ENCODE peak calls at places on chromosomes 6 and 20, in nine cellular contexts. F is neural progenitor cell, Q is adrenal gland, J is fibroblast of mammary gland, I is suprapubic skin, P is lower lobe of right lung, U is BE2C, N is breast epithelium, B is uterus. M is an unnamed sample.
A peak's percentile ranks its signal among the peaks of the same experiment; 100 is the strongest.

GRCh38 chr20:46990811-46991567 is 96.3 kb downstream of the EYA2 start:
- DNase-seq in U (no peak), B (no peak), I (no peak), F (no peak), P (no peak), Q (no peak), N (peak; percentile 62), J (no peak), M (no peak)

GRCh38 chr6:21051777-21052176 is 517.5 kb downstream of the CDKAL1 start:
- DNase-seq in J (no peak), Q (no peak), P (no peak), U (no peak), N (no peak), I (no peak), B (no peak), F (no peak), M (no peak)

GRCh38 chr20:3405696-3406358 is 1.6 kb downstream of the DNAAF9 start:
- DNase-seq in B (no peak), F (no peak), Q (no peak), J (peak; percentile 6), P (no peak), N (no peak), U (no peak), I (no peak), M (no peak)

GRCh38 chr6:46302816-46303215 is 132.0 kb upstream of the ENPP5 start:
- DNase-seq in Q (no peak), J (no peak), N (no peak), F (no peak), I (no peak), B (no peak), P (no peak), U (no peak), M (no peak)

GRCh38 chr6:85360794-85361642 is 88.9 kb upstream of the NT5E start:
- DNase-seq in I (no peak), U (no peak), F (no peak), Q (peak; percentile 53), B (peak; percentile 34), N (peak; percentile 22), P (no peak), J (peak; percentile 99), M (peak; percentile 97)

GRCh38 chr6:111590209-111590955 is 15.3 kb downstream of the TRAF3IP2 start:
- DNase-seq in B (no peak), J (peak; percentile 53), N (no peak), P (no peak), U (no peak), I (no peak), F (no peak), Q (no peak), M (no peak)

GRCh38 chr20:41524980-41525613 is 93.1 kb downstream of the CHD6 start:
- DNase-seq in J (peak; percentile 76), P (peak; percentile 78), I (peak; percentile 74), U (peak; percentile 50), B (peak; percentile 49), F (peak; percentile 29), N (peak; percentile 80), Q (peak; percentile 90), M (peak; percentile 29)

GRCh38 chr6:36853325-36853724 is 14.1 kb upstream of the CPNE5 start:
- DNase-seq in N (peak; percentile 78), F (no peak), B (peak; percentile 68), Q (peak; percentile 73), I (peak; percentile 60), J (peak; percentile 91), P (no peak), U (no peak), M (peak; percentile 92)

GRCh38 chr6:109867009-109867969 is 110.8 kb upstream of the GPR6 start:
- DNase-seq in N (peak; percentile 33), P (no peak), I (no peak), F (no peak), B (peak; percentile 77), Q (peak; percentile 83), U (peak; percentile 56), J (peak; percentile 49), M (no peak)

GRCh38 chr6:130827247-130828149 is at the start of gene SMLR1:
- DNase-seq in F (no peak), P (no peak), I (no peak), N (no peak), B (no peak), Q (peak; percentile 57), J (no peak), U (no peak), M (no peak)

GRCh38 chr6:130824978-130825694 is 2.1 kb upstream of the SMLR1 start:
- DNase-seq in F (no peak), I (no peak), B (no peak), U (no peak), N (no peak), J (no peak), Q (no peak), P (no peak), M (no peak)

GRCh38 chr6:130826442-130827246 is 562 bp upstream of the SMLR1 start:
- DNase-seq in B (no peak), N (no peak), Q (no peak), I (no peak), J (no peak), P (no peak), U (no peak), F (no peak), M (no peak)

GRCh38 chr6:130822736-130823135 is 4.5 kb upstream of the SMLR1 start:
- DNase-seq in N (no peak), I (no peak), J (no peak), Q (no peak), U (no peak), F (no peak), B (no peak), P (no peak), M (no peak)

DNA sequence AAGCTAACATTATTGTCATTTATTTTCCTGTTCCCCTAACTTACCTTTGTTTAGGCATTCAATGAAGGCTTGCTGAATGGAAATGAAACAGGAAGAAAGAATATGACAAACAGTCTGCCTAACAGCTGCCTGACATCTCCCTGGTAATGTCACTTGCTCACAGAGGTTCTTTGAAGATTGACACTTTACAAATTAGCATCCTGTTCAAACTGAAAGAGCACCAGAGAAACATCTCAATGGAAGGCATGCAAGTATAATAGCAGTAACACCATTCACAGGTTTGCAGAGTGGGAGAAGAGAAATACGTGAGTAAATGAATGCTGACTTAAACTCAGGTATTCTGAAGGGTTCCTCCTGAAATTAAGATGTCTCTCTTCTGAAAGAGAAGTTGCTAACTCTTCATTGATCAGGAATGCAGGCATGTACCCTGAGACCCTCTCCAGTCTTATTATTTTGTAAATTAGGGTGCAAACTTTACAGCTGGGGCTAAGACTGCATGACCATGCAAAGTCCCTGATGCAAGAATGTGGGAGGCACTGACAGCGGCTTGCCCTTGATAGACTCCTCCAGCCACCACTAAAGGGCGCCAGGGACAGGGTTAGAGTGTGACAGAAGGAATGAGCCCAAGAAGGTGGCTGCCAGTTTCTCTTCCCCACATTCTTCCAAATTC is 1.3 kb upstream of the SMLR1 start:
- DNase-seq in N (no peak), Q (no peak), U (no peak), P (no peak), F (no peak), J (no peak), B (no peak), I (no peak), M (no peak)
- TF ChIP-seq CTCF in N (no peak), Q (no peak), U (no peak), P (no peak), F (no peak), J (no peak), B (no peak), I (no peak), M (no peak)

DNA sequence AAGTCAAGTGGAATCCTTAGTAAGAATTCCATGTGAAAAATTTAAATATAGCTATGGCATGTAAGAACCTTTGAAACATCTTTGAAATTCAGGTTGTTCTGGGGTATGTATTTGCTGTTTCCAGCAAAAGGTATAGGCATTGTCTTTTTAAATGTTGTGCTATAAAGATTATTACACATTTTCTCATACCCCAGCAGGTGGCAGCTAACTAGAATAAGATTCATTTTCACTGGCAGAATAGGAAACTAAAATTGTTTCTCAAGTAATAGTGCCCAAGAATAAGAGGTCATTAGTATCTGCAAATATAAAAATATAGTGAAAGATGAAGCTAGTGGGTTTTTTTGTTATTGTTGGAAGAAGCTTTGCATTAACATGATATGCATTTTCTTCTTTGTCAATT is 1.8 kb downstream of the GRIK2 start:
- DNase-seq in B (no peak), N (no peak), I (no peak), P (no peak), F (no peak), Q (no peak), U (no peak), J (no peak), M (peak; percentile 28)
- TF ChIP-seq CTCF in B (no peak), N (no peak), I (no peak), P (no peak), F (no peak), Q (no peak), U (peak; percentile 34), J (peak; percentile 21), M (peak; percentile 73)

GRCh38 chr20:44642203-44643153 is 9.0 kb downstream of the ADA start:
- DNase-seq in J (peak; percentile 90), Q (peak; percentile 89), N (peak; percentile 43), U (peak; percentile 65), B (peak; percentile 62), I (no peak), P (peak; percentile 70), F (peak; percentile 29), M (peak; percentile 84)
- TF ChIP-seq CTCF in J (no peak), Q (no peak), N (no peak), U (no peak), B (no peak), I (no peak), P (no peak), F (no peak), M (no peak)

GRCh38 chr6:3328796-3329195 is 70.0 kb downstream of the PSMG4 start:
- DNase-seq in Q (no peak), P (no peak), B (no peak), F (no peak), N (no peak), J (no peak), U (no peak), I (no peak), M (no peak)

GRCh38 chr6:3331498-3331897 is 72.8 kb downstream of the PSMG4 start:
- DNase-seq in U (no peak), I (no peak), F (no peak), Q (no peak), B (no peak), J (no peak), P (no peak), N (no peak), M (no peak)

GRCh38 chr6:3329491-3330051 is 70.8 kb downstream of the PSMG4 start:
- DNase-seq in P (no peak), F (no peak), B (no peak), U (no peak), N (peak; percentile 42), Q (no peak), I (no peak), J (no peak), M (no peak)

GRCh38 chr6:3331948-3332347 is 73.2 kb downstream of the PSMG4 start:
- DNase-seq in N (no peak), B (no peak), F (no peak), U (no peak), Q (no peak), I (no peak), P (no peak), J (no peak), M (no peak)

DNA sequence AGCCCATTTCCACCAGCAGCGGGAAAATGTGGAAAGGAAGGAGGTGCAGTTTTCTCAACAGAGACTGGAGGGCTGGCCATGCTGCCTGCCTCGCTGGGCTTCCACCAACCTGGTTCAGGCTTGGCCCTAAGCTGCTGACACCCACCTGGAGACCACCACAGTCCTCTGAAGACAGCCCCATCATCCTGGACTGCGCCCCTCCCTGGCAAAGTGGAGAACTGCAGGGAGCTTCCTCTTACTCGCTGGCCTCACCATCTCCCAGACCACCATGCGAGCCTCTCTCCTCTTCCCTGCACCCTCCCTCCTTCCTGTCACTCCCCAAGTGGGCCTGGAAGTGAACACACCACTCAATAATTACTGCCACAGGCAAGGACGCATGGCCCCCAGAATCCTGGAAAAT is 71.5 kb downstream of the PSMG4 start:
- DNase-seq in N (no peak), I (no peak), Q (no peak), B (no peak), U (no peak), P (no peak), J (no peak), F (no peak), M (no peak)
- TF ChIP-seq CTCF in N (no peak), I (no peak), Q (no peak), B (no peak), U (peak; percentile 12), P (no peak), J (no peak), F (peak; percentile 38), M (peak; percentile 34)

M was measured in HFFc6.